ENCODE peak calls at places on chromosomes 6 and 20, in ten cellular contexts. One of them, this sample, is unnamed.

GRCh38 chr6:150867117-150867516 is 1.6 kb downstream of the MTHFD1L start:
- DNase-seq in epithelial cell of esophagus: no peak
- DNase-seq in endothelial cell of umbilical vein: no peak
- DNase-seq in AG04450: no peak
- DNase-seq in suprapubic skin: no peak
- DNase-seq in adrenal gland: no peak
- DNase-seq in B cell: no peak
- DNase-seq in IMR-90: no peak
- DNase-seq in WTC11: no peak
- DNase-seq in heart right ventricle: no peak
- DNase-seq in this sample: no peak

GRCh38 chr6:52724041-52724405 is 39.3 kb downstream of the GSTA2 start:
- DNase-seq in WTC11: no peak
- DNase-seq in epithelial cell of esophagus: peak
- DNase-seq in endothelial cell of umbilical vein: peak
- DNase-seq in IMR-90: peak
- DNase-seq in heart right ventricle: no peak
- DNase-seq in B cell: no peak
- DNase-seq in suprapubic skin: no peak
- DNase-seq in AG04450: peak
- DNase-seq in adrenal gland: peak
- DNase-seq in this sample: no peak

GRCh38 chr6:149170564-149171452 is 146.7 kb upstream of the TAB2 start:
- DNase-seq in adrenal gland: no peak
- DNase-seq in B cell: no peak
- DNase-seq in suprapubic skin: no peak
- DNase-seq in epithelial cell of esophagus: no peak
- DNase-seq in heart right ventricle: no peak
- DNase-seq in AG04450: no peak
- DNase-seq in IMR-90: no peak
- DNase-seq in endothelial cell of umbilical vein: no peak
- DNase-seq in WTC11: no peak
- DNase-seq in this sample: no peak

GRCh38 chr20:8020314-8021079 is 936 bp upstream of the TMX4 start:
- DNase-seq in heart right ventricle: no peak
- DNase-seq in epithelial cell of esophagus: no peak
- DNase-seq in WTC11: no peak
- DNase-seq in IMR-90: no peak
- DNase-seq in adrenal gland: no peak
- DNase-seq in endothelial cell of umbilical vein: no peak
- DNase-seq in B cell: peak
- DNase-seq in AG04450: no peak
- DNase-seq in suprapubic skin: no peak
- DNase-seq in this sample: no peak

GRCh38 chr6:135291288-135292116 is 110.4 kb downstream of the MYB start:
- DNase-seq in epithelial cell of esophagus: peak
- DNase-seq in adrenal gland: no peak
- DNase-seq in IMR-90: peak
- DNase-seq in B cell: no peak
- DNase-seq in suprapubic skin: no peak
- DNase-seq in heart right ventricle: no peak
- DNase-seq in endothelial cell of umbilical vein: peak
- DNase-seq in AG04450: no peak
- DNase-seq in WTC11: no peak
- DNase-seq in this sample: no peak

GRCh38 chr6:96330884-96331283 is 190.7 kb upstream of the UFL1 start:
- DNase-seq in adrenal gland: no peak
- DNase-seq in AG04450: no peak
- DNase-seq in IMR-90: no peak
- DNase-seq in B cell: no peak
- DNase-seq in suprapubic skin: no peak
- DNase-seq in epithelial cell of esophagus: no peak
- DNase-seq in WTC11: no peak
- DNase-seq in heart right ventricle: no peak
- DNase-seq in endothelial cell of umbilical vein: no peak
- DNase-seq in this sample: no peak

GRCh38 chr6:39791311-39791710 is 865 bp upstream of the DAAM2 start:
- DNase-seq in B cell: no peak
- DNase-seq in IMR-90: no peak
- DNase-seq in epithelial cell of esophagus: no peak
- DNase-seq in adrenal gland: no peak
- DNase-seq in AG04450: no peak
- DNase-seq in heart right ventricle: no peak
- DNase-seq in suprapubic skin: no peak
- DNase-seq in WTC11: no peak
- DNase-seq in endothelial cell of umbilical vein: no peak
- DNase-seq in this sample: no peak

GRCh38 chr6:113857565-113858066 is 471 bp downstream of the MARCKS start:
- DNase-seq in B cell: peak
- DNase-seq in AG04450: no peak
- DNase-seq in suprapubic skin: no peak
- DNase-seq in adrenal gland: no peak
- DNase-seq in epithelial cell of esophagus: no peak
- DNase-seq in IMR-90: no peak
- DNase-seq in endothelial cell of umbilical vein: no peak
- DNase-seq in WTC11: peak
- DNase-seq in heart right ventricle: peak
- DNase-seq in this sample: no peak

DNA sequence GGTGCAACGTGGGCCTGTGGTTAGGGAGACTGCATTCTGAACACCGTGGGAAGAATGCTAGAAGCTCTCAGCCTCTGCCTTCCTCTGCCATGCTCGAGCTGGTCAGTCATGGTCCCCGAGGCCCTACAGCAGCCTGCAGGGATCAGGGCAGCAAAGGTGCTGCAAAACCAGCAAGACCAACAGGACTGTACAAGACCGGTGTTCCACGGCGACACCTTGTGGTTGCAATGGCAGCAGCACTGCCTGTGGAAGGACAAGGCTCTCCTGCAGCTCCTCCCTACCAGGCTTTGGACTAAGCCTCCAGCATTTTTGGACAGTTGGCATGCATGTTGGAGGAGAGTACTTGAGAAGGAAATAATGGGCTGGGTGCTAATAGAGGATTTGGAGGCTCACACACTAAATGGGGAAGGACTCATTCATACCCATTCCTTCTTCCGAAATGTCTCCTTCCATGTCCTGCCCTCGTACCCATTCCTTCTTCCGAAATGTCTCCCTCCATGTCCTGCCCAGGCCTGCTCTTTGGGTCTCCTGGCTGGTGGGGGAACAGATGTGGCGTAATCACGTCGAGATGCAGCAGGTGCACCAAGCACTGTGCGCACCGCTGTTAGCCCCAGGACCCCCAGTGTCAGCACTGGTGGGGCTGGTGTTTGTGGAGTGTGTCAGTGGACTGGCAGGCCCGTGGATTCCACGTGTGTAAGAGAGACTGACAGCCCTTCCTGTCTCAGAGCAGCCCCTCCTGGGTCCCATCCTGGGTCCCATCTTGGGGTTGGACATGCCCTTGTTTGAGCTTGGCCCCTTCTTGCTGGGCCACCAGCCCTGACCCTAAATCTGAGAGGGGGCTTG is 18.6 kb upstream of the MYT1 start:
- DNase-seq in epithelial cell of esophagus: no peak
- DNase-seq in IMR-90: no peak
- DNase-seq in heart right ventricle: no peak
- DNase-seq in adrenal gland: no peak
- DNase-seq in WTC11: peak
- DNase-seq in endothelial cell of umbilical vein: no peak
- DNase-seq in B cell: no peak
- DNase-seq in suprapubic skin: peak
- DNase-seq in AG04450: no peak
- DNase-seq in this sample: no peak
- TF ChIP-seq CTCF in epithelial cell of esophagus: peak
- TF ChIP-seq CTCF in IMR-90: peak
- TF ChIP-seq CTCF in heart right ventricle: no peak
- TF ChIP-seq CTCF in adrenal gland: no peak
- TF ChIP-seq CTCF in WTC11: peak
- TF ChIP-seq CTCF in endothelial cell of umbilical vein: no peak
- TF ChIP-seq CTCF in B cell: no peak
- TF ChIP-seq CTCF in suprapubic skin: no peak
- TF ChIP-seq CTCF in AG04450: no peak
- TF ChIP-seq CTCF in this sample: no peak

GRCh38 chr6:34275128-34275804 is 26.5 kb upstream of the SMIM29 start:
- DNase-seq in adrenal gland: no peak
- DNase-seq in B cell: no peak
- DNase-seq in epithelial cell of esophagus: no peak
- DNase-seq in AG04450: no peak
- DNase-seq in endothelial cell of umbilical vein: no peak
- DNase-seq in suprapubic skin: no peak
- DNase-seq in WTC11: no peak
- DNase-seq in heart right ventricle: no peak
- DNase-seq in IMR-90: no peak
- DNase-seq in this sample: no peak

GRCh38 chr6:34273242-34273805 is 24.5 kb upstream of the SMIM29 start:
- DNase-seq in suprapubic skin: no peak
- DNase-seq in IMR-90: peak
- DNase-seq in AG04450: no peak
- DNase-seq in WTC11: no peak
- DNase-seq in epithelial cell of esophagus: no peak
- DNase-seq in B cell: no peak
- DNase-seq in adrenal gland: peak
- DNase-seq in heart right ventricle: peak
- DNase-seq in endothelial cell of umbilical vein: peak
- DNase-seq in this sample: no peak

GRCh38 chr6:34276191-34276590 is 27.4 kb upstream of the SMIM29 start:
- DNase-seq in heart right ventricle: no peak
- DNase-seq in suprapubic skin: no peak
- DNase-seq in adrenal gland: no peak
- DNase-seq in AG04450: no peak
- DNase-seq in epithelial cell of esophagus: no peak
- DNase-seq in endothelial cell of umbilical vein: no peak
- DNase-seq in IMR-90: no peak
- DNase-seq in B cell: no peak
- DNase-seq in WTC11: no peak
- DNase-seq in this sample: no peak

GRCh38 chr6:34274129-34274528 is 25.3 kb upstream of the SMIM29 start:
- DNase-seq in suprapubic skin: no peak
- DNase-seq in heart right ventricle: no peak
- DNase-seq in IMR-90: no peak
- DNase-seq in adrenal gland: no peak
- DNase-seq in epithelial cell of esophagus: no peak
- DNase-seq in AG04450: no peak
- DNase-seq in B cell: no peak
- DNase-seq in endothelial cell of umbilical vein: no peak
- DNase-seq in WTC11: no peak
- DNase-seq in this sample: no peak

DNA sequence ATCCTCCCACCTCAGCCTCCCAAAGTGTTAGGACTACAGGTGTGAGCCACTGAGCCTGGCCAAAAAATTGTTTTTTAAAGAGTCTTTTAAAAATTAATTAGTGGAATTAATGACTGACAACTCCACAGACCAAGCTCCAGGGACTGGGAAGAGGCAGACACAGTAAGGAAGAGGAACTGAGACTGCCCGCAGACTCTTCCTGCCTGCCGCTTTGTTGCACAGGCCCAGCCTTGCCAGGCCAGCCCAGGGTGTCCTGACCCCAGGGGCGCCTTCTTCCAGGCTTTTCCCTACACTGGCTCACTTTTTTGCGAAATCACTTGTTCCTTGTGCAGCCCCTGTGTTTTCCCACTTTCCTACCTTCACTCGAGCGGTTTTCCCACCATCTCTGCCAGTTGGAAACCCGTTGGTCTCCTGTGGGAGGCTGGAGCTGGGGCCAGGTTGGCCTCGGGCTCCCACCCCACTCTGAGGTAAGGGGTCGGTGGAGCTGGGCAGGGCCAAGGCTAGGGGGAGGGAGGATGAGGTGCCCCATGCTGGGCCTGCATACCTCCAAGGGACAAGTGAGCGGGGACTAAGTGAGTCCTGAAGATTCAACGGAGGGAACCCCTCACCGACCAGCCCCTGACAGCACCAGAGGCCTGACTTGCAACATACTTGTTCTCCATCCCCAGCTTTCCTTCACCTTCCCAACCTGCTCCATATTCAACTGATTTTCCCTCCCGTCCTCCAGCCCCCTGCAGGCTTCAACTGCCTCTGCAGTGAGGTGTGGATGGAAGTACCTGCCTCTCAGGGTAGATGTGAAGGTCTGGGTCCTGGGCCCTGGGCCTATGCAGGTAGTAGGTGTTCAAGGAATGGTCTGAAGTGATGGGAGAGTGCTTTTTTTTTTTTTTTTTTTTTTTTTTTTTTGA is 23.5 kb upstream of the SMIM29 start:
- DNase-seq in epithelial cell of esophagus: no peak
- DNase-seq in WTC11: peak
- DNase-seq in heart right ventricle: peak
- DNase-seq in IMR-90: no peak
- DNase-seq in AG04450: no peak
- DNase-seq in adrenal gland: no peak
- DNase-seq in suprapubic skin: no peak
- DNase-seq in B cell: no peak
- DNase-seq in endothelial cell of umbilical vein: no peak
- DNase-seq in this sample: no peak
- TF ChIP-seq CTCF in epithelial cell of esophagus: no peak
- TF ChIP-seq CTCF in WTC11: no peak
- TF ChIP-seq CTCF in heart right ventricle: no peak
- TF ChIP-seq CTCF in IMR-90: no peak
- TF ChIP-seq CTCF in AG04450: no peak
- TF ChIP-seq CTCF in adrenal gland: no peak
- TF ChIP-seq CTCF in suprapubic skin: no peak
- TF ChIP-seq CTCF in B cell: no peak
- TF ChIP-seq CTCF in endothelial cell of umbilical vein: peak
- TF ChIP-seq CTCF in this sample: no peak

DNA sequence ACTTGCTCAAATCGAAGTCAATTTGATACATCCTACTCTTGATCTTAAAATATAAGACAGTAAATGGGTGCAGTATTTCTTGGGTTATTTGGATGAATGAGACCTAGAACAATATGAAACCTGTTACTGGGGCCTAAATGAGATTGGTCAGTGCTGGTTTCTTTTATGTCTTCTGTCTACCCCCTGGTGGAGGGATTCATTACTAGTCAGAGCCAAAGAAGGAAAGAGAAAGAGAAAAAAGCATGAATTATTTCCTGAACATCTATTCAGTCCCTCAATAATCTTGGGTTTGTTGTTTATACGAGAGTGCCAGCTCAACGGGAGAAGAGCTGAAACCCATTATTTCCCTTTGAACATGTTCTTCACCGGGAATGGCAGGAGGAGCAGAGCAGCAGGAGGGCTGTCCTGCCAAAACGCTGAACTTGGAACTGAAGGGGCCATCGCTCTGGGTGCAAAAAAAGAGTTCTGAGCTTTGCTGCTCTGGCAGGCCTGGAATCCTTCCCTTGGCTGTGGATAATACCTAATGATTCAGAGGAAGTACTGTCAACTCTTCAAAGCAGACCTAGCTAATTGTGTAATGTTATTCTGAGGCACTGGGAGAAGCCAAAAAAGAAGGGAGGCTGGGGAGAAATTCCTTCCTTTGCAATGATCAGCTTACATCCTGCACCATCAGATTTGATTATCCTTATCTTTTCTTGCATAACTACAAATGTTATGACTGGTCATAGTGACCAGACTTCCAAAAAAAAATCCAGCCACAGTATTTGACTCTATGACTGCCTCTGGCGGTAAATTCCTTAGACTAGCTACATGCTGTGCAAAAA is 72.0 kb downstream of the BLOC1S5 start:
- DNase-seq in IMR-90: peak
- DNase-seq in suprapubic skin: no peak
- DNase-seq in endothelial cell of umbilical vein: peak
- DNase-seq in WTC11: no peak
- DNase-seq in B cell: peak
- DNase-seq in heart right ventricle: no peak
- DNase-seq in AG04450: peak
- DNase-seq in adrenal gland: peak
- DNase-seq in epithelial cell of esophagus: peak
- DNase-seq in this sample: no peak
- TF ChIP-seq CTCF in IMR-90: peak
- TF ChIP-seq CTCF in suprapubic skin: no peak
- TF ChIP-seq CTCF in endothelial cell of umbilical vein: peak
- TF ChIP-seq CTCF in WTC11: no peak
- TF ChIP-seq CTCF in B cell: peak
- TF ChIP-seq CTCF in heart right ventricle: peak
- TF ChIP-seq CTCF in AG04450: peak
- TF ChIP-seq CTCF in adrenal gland: peak
- TF ChIP-seq CTCF in epithelial cell of esophagus: peak
- TF ChIP-seq CTCF in this sample: peak

GRCh38 chr6:143941852-143942627 is 66.0 kb downstream of the PLAGL1 start:
- DNase-seq in adrenal gland: peak
- DNase-seq in epithelial cell of esophagus: peak
- DNase-seq in endothelial cell of umbilical vein: no peak
- DNase-seq in suprapubic skin: no peak
- DNase-seq in WTC11: peak
- DNase-seq in AG04450: no peak
- DNase-seq in heart right ventricle: peak
- DNase-seq in B cell: peak
- DNase-seq in IMR-90: peak
- DNase-seq in this sample: no peak
- TF ChIP-seq CTCF in adrenal gland: peak
- TF ChIP-seq CTCF in epithelial cell of esophagus: peak
- TF ChIP-seq CTCF in endothelial cell of umbilical vein: peak
- TF ChIP-seq CTCF in suprapubic skin: no peak
- TF ChIP-seq CTCF in WTC11: peak
- TF ChIP-seq CTCF in AG04450: peak
- TF ChIP-seq CTCF in heart right ventricle: peak
- TF ChIP-seq CTCF in B cell: peak
- TF ChIP-seq CTCF in IMR-90: peak
- TF ChIP-seq CTCF in this sample: peak